ENCODE peak calls at places on chromosomes 6 and 20, in four cellular contexts. One of them, this sample, is unnamed.

GRCh38 chr6:85756982-85757381 is 114.3 kb upstream of the SYNCRIP start:
- DNase-seq in BE2C: no peak
- DNase-seq in BJ: no peak
- DNase-seq in A549: peak; percentile 3
- DNase-seq in this sample: no peak

GRCh38 chr6:129679250-129679649 is 30.7 kb downstream of the ARHGAP18 start:
- DNase-seq in BE2C: no peak
- DNase-seq in BJ: peak; percentile 63
- DNase-seq in A549: no peak
- DNase-seq in this sample: no peak

GRCh38 chr20:45857836-45858250 is 429 bp downstream of the ZSWIM3 start:
- DNase-seq in BE2C: peak; percentile 35
- DNase-seq in BJ: no peak
- DNase-seq in A549: no peak
- DNase-seq in this sample: peak; percentile 49

GRCh38 chr6:65126667-65127066 is 580.4 kb downstream of the EYS start:
- DNase-seq in BE2C: no peak
- DNase-seq in BJ: no peak
- DNase-seq in A549: no peak
- DNase-seq in this sample: no peak

GRCh38 chr6:38058022-38058421 is 238.5 kb downstream of the ZFAND3 start:
- DNase-seq in BE2C: no peak
- DNase-seq in BJ: no peak
- DNase-seq in A549: no peak
- DNase-seq in this sample: no peak

GRCh38 chr6:87926687-87927086 is 121.0 kb upstream of the SPACA1 start:
- DNase-seq in BE2C: no peak
- DNase-seq in BJ: no peak
- DNase-seq in A549: no peak
- DNase-seq in this sample: no peak

GRCh38 chr6:16999486-17000436 is 102.1 kb upstream of the STMND1 start:
- DNase-seq in BE2C: no peak
- DNase-seq in BJ: peak; percentile 86
- DNase-seq in A549: no peak
- DNase-seq in this sample: no peak

GRCh38 chr6:15520616-15521203 is 142.1 kb downstream of the DTNBP1 start:
- DNase-seq in BE2C: no peak
- DNase-seq in BJ: no peak
- DNase-seq in A549: no peak
- DNase-seq in this sample: no peak

GRCh38 chr6:148548065-148548748 is 198.6 kb upstream of the UST start:
- DNase-seq in BE2C: peak; percentile 83
- DNase-seq in BJ: peak; percentile 53
- DNase-seq in A549: no peak
- DNase-seq in this sample: no peak

GRCh38 chr6:159966981-159967380 is 1.9 kb upstream of the IGF2R start:
- DNase-seq in BE2C: no peak
- DNase-seq in BJ: no peak
- DNase-seq in A549: no peak
- DNase-seq in this sample: no peak

GRCh38 chr6:127032971-127033370 is 85.5 kb upstream of the RSPO3 start:
- DNase-seq in BE2C: no peak
- DNase-seq in BJ: no peak
- DNase-seq in A549: no peak
- DNase-seq in this sample: no peak

DNA sequence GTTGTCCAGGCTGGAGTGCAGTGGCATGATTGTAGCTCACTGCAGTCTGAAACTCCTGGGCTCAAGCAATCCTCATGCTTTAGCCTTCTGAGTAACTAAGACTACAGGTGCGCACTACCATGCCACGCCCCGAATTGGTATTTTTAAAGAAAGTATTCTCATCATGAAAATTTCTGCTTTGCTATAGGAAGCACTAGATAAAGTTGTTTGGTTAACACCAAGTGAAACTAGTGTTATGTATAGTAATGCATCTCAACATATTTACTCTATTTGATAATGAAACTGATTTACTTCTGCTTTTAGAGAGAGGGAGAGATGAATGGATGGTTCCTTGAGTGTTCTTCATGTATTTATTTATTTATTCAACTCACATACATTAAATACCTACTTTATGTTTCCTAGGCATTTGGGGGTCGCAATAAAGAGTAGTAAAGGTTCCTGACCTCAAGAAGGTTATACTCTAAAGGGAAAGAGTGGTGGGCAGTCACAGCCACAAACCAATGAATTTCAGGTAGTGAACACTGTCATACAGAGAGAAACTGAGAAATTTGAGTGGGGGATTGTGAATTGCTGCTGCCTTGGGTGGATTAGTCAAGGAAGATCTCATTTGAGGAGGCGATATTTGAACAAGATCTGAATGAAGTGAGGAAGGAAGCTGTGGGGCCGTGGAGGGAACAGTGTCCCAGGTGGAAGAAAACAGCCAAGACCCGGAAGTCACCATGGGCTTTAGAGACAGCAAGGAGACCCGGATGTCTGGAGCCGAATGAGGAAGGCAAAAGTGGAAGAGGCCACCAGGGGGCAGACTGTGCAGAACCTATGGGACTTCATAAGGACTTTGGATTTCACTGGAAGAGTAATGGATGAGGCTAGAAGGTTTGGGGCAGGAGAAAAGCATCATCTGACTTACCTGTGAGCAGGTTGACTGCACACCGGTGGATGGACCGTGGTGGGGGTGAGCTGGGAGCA is 185.6 kb downstream of the TSHZ2 start:
- DNase-seq in BE2C: peak; percentile 71
- DNase-seq in BJ: no peak
- DNase-seq in A549: peak; percentile 37
- DNase-seq in this sample: peak; percentile 73
- TF ChIP-seq CTCF in BE2C: peak; percentile 82
- TF ChIP-seq CTCF in BJ: peak; percentile 70
- TF ChIP-seq CTCF in A549: peak; percentile 15
- TF ChIP-seq CTCF in this sample: peak; percentile 71

DNA sequence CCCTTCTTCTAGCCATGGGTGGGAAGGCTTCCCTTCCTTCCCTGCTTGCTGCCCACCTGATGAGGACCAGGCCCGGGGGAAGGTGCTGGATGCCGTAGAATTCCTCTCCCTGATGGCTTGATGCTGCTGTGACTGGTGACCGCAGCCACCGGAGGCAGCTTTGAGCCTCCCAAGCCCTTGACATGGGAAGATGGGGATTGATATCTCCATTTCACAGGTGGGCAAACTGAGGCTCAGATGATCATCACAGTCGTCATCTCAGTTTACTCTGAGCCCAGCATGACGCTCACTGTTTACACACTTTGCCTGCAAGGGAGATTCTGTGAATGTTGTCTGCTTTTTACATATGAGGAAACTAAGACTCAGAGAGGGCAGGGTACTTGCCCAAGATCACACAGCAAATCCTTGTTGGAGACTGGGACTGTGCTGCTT is 43.9 kb downstream of the SRC start:
- DNase-seq in BE2C: no peak
- DNase-seq in BJ: no peak
- DNase-seq in A549: no peak
- DNase-seq in this sample: no peak
- TF ChIP-seq CTCF in BE2C: no peak
- TF ChIP-seq CTCF in BJ: no peak
- TF ChIP-seq CTCF in A549: peak; percentile 33
- TF ChIP-seq CTCF in this sample: no peak

GRCh38 chr6:108484016-108484415 is 76.7 kb upstream of the FOXO3 start:
- DNase-seq in BE2C: no peak
- DNase-seq in BJ: no peak
- DNase-seq in A549: no peak
- DNase-seq in this sample: no peak
- TF ChIP-seq CTCF in BE2C: no peak
- TF ChIP-seq CTCF in BJ: no peak
- TF ChIP-seq CTCF in A549: no peak
- TF ChIP-seq CTCF in this sample: no peak

GRCh38 chr6:41021832-41022231 is 17.2 kb downstream of the UNC5CL start:
- DNase-seq in BE2C: peak; percentile 59
- DNase-seq in BJ: peak; percentile 25
- DNase-seq in A549: peak; percentile 45
- DNase-seq in this sample: no peak
- TF ChIP-seq CTCF in BE2C: peak; percentile 47
- TF ChIP-seq CTCF in BJ: peak; percentile 54
- TF ChIP-seq CTCF in A549: peak; percentile 65
- TF ChIP-seq CTCF in this sample: no peak

GRCh38 chr20:21509597-21510331 is 4.1 kb downstream of the NKX2-2 start:
- DNase-seq in BE2C: no peak
- DNase-seq in BJ: no peak
- DNase-seq in A549: no peak
- DNase-seq in this sample: peak; percentile 41
- TF ChIP-seq CTCF in BE2C: no peak
- TF ChIP-seq CTCF in BJ: peak; percentile 37
- TF ChIP-seq CTCF in A549: no peak
- TF ChIP-seq CTCF in this sample: no peak

DNA sequence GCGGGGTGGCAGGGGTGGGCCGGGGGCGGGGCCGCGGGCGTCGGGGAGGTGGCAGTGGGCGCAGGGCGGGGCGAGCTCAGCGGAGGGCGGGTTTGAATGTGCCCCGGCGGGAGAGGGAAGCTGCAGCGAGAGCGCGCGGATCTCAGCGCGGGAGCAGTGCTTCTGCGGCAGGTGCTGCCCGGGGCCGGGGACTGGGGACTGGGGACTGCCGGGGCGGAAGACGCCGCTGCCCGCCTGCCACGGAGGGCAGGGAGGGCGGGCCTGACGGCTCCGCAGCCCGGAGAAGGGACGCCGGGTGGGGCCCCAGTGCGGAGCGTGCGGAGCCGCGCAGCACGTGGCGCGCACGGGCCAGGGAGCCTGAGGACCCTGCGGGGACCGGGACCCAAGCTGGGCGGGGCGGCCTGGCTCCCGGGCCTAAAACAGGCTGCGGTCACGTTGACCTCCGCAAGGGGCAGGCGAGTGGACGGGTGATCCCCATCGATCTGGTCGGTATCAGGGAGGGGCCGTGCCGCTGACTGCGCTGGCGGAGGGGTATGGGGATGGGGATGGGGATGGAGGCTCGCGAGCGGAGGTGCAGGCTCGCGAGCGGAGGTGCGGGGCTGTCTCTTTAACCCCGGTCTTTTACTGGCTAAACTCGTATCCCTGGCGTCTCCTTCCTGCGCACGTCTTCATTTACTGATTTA is at the start of gene SLC29A1:
- DNase-seq in BE2C: peak; percentile 92
- DNase-seq in BJ: no peak
- DNase-seq in A549: peak; percentile 76
- DNase-seq in this sample: peak; percentile 89
- TF ChIP-seq CTCF in BE2C: no peak
- TF ChIP-seq CTCF in BJ: peak; percentile 26
- TF ChIP-seq CTCF in A549: no peak
- TF ChIP-seq CTCF in this sample: peak; percentile 72

GRCh38 chr6:11648889-11649288 is 111.3 kb downstream of the TMEM170B start:
- DNase-seq in BE2C: no peak
- DNase-seq in BJ: no peak
- DNase-seq in A549: no peak
- DNase-seq in this sample: no peak

GRCh38 chr6:11644071-11644470 is 106.5 kb downstream of the TMEM170B start:
- DNase-seq in BE2C: no peak
- DNase-seq in BJ: no peak
- DNase-seq in A549: no peak
- DNase-seq in this sample: no peak

GRCh38 chr6:11648436-11648775 is 110.9 kb downstream of the TMEM170B start:
- DNase-seq in BE2C: no peak
- DNase-seq in BJ: no peak
- DNase-seq in A549: no peak
- DNase-seq in this sample: no peak

GRCh38 chr6:11644601-11645000 is 107.1 kb downstream of the TMEM170B start:
- DNase-seq in BE2C: no peak
- DNase-seq in BJ: no peak
- DNase-seq in A549: no peak
- DNase-seq in this sample: no peak

GRCh38 chr6:11645016-11645415 is 107.5 kb downstream of the TMEM170B start:
- DNase-seq in BE2C: no peak
- DNase-seq in BJ: peak; percentile 33
- DNase-seq in A549: no peak
- DNase-seq in this sample: no peak
- TF ChIP-seq CTCF in BE2C: no peak
- TF ChIP-seq CTCF in BJ: no peak
- TF ChIP-seq CTCF in A549: no peak
- TF ChIP-seq CTCF in this sample: no peak

GRCh38 chr20:20832715-20833114 is 120.3 kb upstream of the RALGAPA2 start:
- DNase-seq in BE2C: no peak
- DNase-seq in BJ: no peak
- DNase-seq in A549: no peak
- DNase-seq in this sample: no peak
- TF ChIP-seq CTCF in BE2C: no peak
- TF ChIP-seq CTCF in BJ: no peak
- TF ChIP-seq CTCF in A549: no peak
- TF ChIP-seq CTCF in this sample: no peak

This sample was measured in glutamatergic neuron.